ENCODE peak calls at places on chromosomes 12 and 14, in ten cellular contexts. One of them, this sample, is unnamed.

GRCh38 chr12:57775044-57775443 is 2.6 kb downstream of the EEF1AKMT3 start:
- DNase-seq in K562: no peak
- DNase-seq in substantia nigra: no peak
- DNase-seq in dorsolateral prefrontal cortex: no peak
- DNase-seq in tibial nerve: no peak
- DNase-seq in CD4-positive, alpha-beta T cell: no peak
- DNase-seq in suprapubic skin: no peak
- DNase-seq in prostate gland: no peak
- DNase-seq in SK-N-SH: no peak
- DNase-seq in left lung: no peak
- DNase-seq in this sample: no peak

GRCh38 chr14:95043732-95044462 is 113.4 kb downstream of the DICER1 start:
- DNase-seq in CD4-positive, alpha-beta T cell: peak; percentile 5
- DNase-seq in tibial nerve: no peak
- DNase-seq in SK-N-SH: no peak
- DNase-seq in suprapubic skin: peak; percentile 65
- DNase-seq in prostate gland: no peak
- DNase-seq in left lung: no peak
- DNase-seq in K562: no peak
- DNase-seq in substantia nigra: no peak
- DNase-seq in dorsolateral prefrontal cortex: peak; percentile 10
- DNase-seq in this sample: no peak

GRCh38 chr14:25846232-25846631 is 751.6 kb downstream of the NOVA1 start:
- DNase-seq in K562: no peak
- DNase-seq in prostate gland: no peak
- DNase-seq in SK-N-SH: no peak
- DNase-seq in dorsolateral prefrontal cortex: peak; percentile 48
- DNase-seq in CD4-positive, alpha-beta T cell: no peak
- DNase-seq in suprapubic skin: no peak
- DNase-seq in substantia nigra: no peak
- DNase-seq in left lung: no peak
- DNase-seq in tibial nerve: no peak
- DNase-seq in this sample: no peak

GRCh38 chr12:50246873-50247612 is 36.3 kb downstream of the LIMA1 start:
- DNase-seq in tibial nerve: peak; percentile 78
- DNase-seq in dorsolateral prefrontal cortex: no peak
- DNase-seq in SK-N-SH: no peak
- DNase-seq in suprapubic skin: no peak
- DNase-seq in substantia nigra: no peak
- DNase-seq in K562: peak; percentile 75
- DNase-seq in prostate gland: peak; percentile 28
- DNase-seq in left lung: no peak
- DNase-seq in CD4-positive, alpha-beta T cell: no peak
- DNase-seq in this sample: peak; percentile 94

GRCh38 chr12:91892081-91892855 is 253.4 kb downstream of the BTG1 start:
- DNase-seq in substantia nigra: no peak
- DNase-seq in prostate gland: no peak
- DNase-seq in tibial nerve: no peak
- DNase-seq in K562: no peak
- DNase-seq in dorsolateral prefrontal cortex: no peak
- DNase-seq in SK-N-SH: no peak
- DNase-seq in CD4-positive, alpha-beta T cell: no peak
- DNase-seq in left lung: no peak
- DNase-seq in suprapubic skin: no peak
- DNase-seq in this sample: no peak

GRCh38 chr12:102965281-102966155 is 8.0 kb downstream of the ASCL1 start:
- DNase-seq in suprapubic skin: no peak
- DNase-seq in tibial nerve: no peak
- DNase-seq in K562: no peak
- DNase-seq in left lung: peak; percentile 62
- DNase-seq in CD4-positive, alpha-beta T cell: no peak
- DNase-seq in prostate gland: no peak
- DNase-seq in substantia nigra: peak; percentile 56
- DNase-seq in dorsolateral prefrontal cortex: peak; percentile 63
- DNase-seq in SK-N-SH: peak; percentile 61
- DNase-seq in this sample: no peak

GRCh38 chr14:64149921-64150320 is 144.2 kb downstream of the ESR2 start:
- DNase-seq in SK-N-SH: no peak
- DNase-seq in tibial nerve: no peak
- DNase-seq in suprapubic skin: no peak
- DNase-seq in CD4-positive, alpha-beta T cell: no peak
- DNase-seq in left lung: no peak
- DNase-seq in K562: no peak
- DNase-seq in dorsolateral prefrontal cortex: no peak
- DNase-seq in prostate gland: no peak
- DNase-seq in substantia nigra: no peak
- DNase-seq in this sample: no peak

GRCh38 chr12:109518820-109519665 is 41.6 kb downstream of the UBE3B start:
- DNase-seq in tibial nerve: peak; percentile 46
- DNase-seq in CD4-positive, alpha-beta T cell: peak; percentile 56
- DNase-seq in prostate gland: peak; percentile 53
- DNase-seq in suprapubic skin: no peak
- DNase-seq in K562: peak; percentile 79
- DNase-seq in dorsolateral prefrontal cortex: no peak
- DNase-seq in SK-N-SH: peak; percentile 81
- DNase-seq in substantia nigra: peak; percentile 76
- DNase-seq in left lung: no peak
- DNase-seq in this sample: no peak

GRCh38 chr12:54294914-54295566 is 5.8 kb downstream of the NFE2 start:
- DNase-seq in suprapubic skin: no peak
- DNase-seq in SK-N-SH: no peak
- DNase-seq in tibial nerve: no peak
- DNase-seq in prostate gland: no peak
- DNase-seq in substantia nigra: no peak
- DNase-seq in left lung: no peak
- DNase-seq in dorsolateral prefrontal cortex: no peak
- DNase-seq in CD4-positive, alpha-beta T cell: no peak
- DNase-seq in K562: no peak
- DNase-seq in this sample: no peak

GRCh38 chr14:96722751-96723150 is 74.4 kb upstream of the VRK1 start:
- DNase-seq in prostate gland: no peak
- DNase-seq in CD4-positive, alpha-beta T cell: no peak
- DNase-seq in suprapubic skin: no peak
- DNase-seq in tibial nerve: no peak
- DNase-seq in substantia nigra: no peak
- DNase-seq in dorsolateral prefrontal cortex: no peak
- DNase-seq in left lung: no peak
- DNase-seq in SK-N-SH: no peak
- DNase-seq in K562: no peak
- DNase-seq in this sample: no peak

DNA sequence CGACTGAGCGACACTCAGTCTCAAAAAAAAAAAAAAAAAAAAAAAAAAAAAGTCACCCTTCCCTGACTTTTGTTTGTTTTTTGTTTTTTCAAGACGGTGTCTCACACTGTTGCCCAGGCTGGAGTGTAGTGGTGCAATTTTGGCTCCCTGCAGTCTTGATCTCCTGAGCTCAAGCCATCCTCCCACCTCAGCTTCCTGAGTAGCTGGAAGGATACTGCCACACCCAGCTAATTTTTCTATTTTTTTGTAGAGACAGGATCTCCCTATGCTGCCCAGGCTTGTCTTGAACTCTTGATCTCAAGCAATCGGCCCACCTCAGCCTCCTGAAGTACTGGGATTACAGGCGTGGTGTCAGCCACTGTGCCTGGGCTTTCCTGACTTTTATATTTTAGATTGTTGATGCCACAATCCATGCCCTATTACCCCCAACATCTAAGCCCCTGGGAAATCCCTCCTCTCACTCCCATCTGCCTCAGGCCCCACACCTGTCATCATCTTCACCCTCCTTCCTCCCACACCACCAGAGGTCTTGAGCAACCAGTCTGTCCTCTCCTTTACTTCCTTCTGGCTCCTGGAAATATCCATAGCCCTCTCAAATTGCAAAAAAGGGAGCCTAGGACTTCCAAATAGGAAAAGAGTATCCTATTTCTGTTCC is 7.8 kb downstream of the IKZF4 start:
- DNase-seq in CD4-positive, alpha-beta T cell: no peak
- DNase-seq in dorsolateral prefrontal cortex: no peak
- DNase-seq in left lung: no peak
- DNase-seq in suprapubic skin: no peak
- DNase-seq in K562: no peak
- DNase-seq in substantia nigra: no peak
- DNase-seq in SK-N-SH: no peak
- DNase-seq in tibial nerve: no peak
- DNase-seq in prostate gland: no peak
- DNase-seq in this sample: no peak
- H3K27ac ChIP-seq in CD4-positive, alpha-beta T cell: no peak overlapping the region
- H3K27ac ChIP-seq in dorsolateral prefrontal cortex: no peak overlapping the region
- H3K27ac ChIP-seq in left lung: peak overlapping the region; percentile 33
- H3K27ac ChIP-seq in suprapubic skin: peak overlapping the region; percentile 32
- H3K27ac ChIP-seq in K562: no peak overlapping the region
- H3K27ac ChIP-seq in substantia nigra: no peak overlapping the region
- H3K27ac ChIP-seq in SK-N-SH: peak overlapping the region; percentile 54
- H3K27ac ChIP-seq in tibial nerve: no peak overlapping the region
- H3K27ac ChIP-seq in prostate gland: peak overlapping the region; percentile 3
- H3K27ac ChIP-seq in this sample: peak overlapping the region; percentile 67

GRCh38 chr12:19499030-19499429 is 59.7 kb downstream of the AEBP2 start:
- DNase-seq in CD4-positive, alpha-beta T cell: no peak
- DNase-seq in prostate gland: no peak
- DNase-seq in suprapubic skin: no peak
- DNase-seq in K562: no peak
- DNase-seq in dorsolateral prefrontal cortex: no peak
- DNase-seq in left lung: no peak
- DNase-seq in tibial nerve: no peak
- DNase-seq in SK-N-SH: no peak
- DNase-seq in substantia nigra: no peak
- DNase-seq in this sample: no peak
- H3K27ac ChIP-seq in CD4-positive, alpha-beta T cell: no peak overlapping the region
- H3K27ac ChIP-seq in prostate gland: no peak overlapping the region
- H3K27ac ChIP-seq in suprapubic skin: no peak overlapping the region
- H3K27ac ChIP-seq in K562: no peak overlapping the region
- H3K27ac ChIP-seq in dorsolateral prefrontal cortex: no peak overlapping the region
- H3K27ac ChIP-seq in left lung: no peak overlapping the region
- H3K27ac ChIP-seq in tibial nerve: no peak overlapping the region
- H3K27ac ChIP-seq in SK-N-SH: no peak overlapping the region
- H3K27ac ChIP-seq in substantia nigra: no peak overlapping the region
- H3K27ac ChIP-seq in this sample: no peak overlapping the region

GRCh38 chr12:16607895-16608294 is 1.9 kb upstream of the LMO3 start:
- DNase-seq in suprapubic skin: no peak
- DNase-seq in K562: no peak
- DNase-seq in left lung: no peak
- DNase-seq in prostate gland: no peak
- DNase-seq in dorsolateral prefrontal cortex: no peak
- DNase-seq in CD4-positive, alpha-beta T cell: no peak
- DNase-seq in SK-N-SH: no peak
- DNase-seq in tibial nerve: no peak
- DNase-seq in substantia nigra: no peak
- DNase-seq in this sample: no peak
- H3K27ac ChIP-seq in suprapubic skin: no peak overlapping the region
- H3K27ac ChIP-seq in K562: no peak overlapping the region
- H3K27ac ChIP-seq in left lung: peak overlapping the region; percentile 67
- H3K27ac ChIP-seq in prostate gland: peak overlapping the region; percentile 24
- H3K27ac ChIP-seq in dorsolateral prefrontal cortex: peak overlapping the region; percentile 83
- H3K27ac ChIP-seq in CD4-positive, alpha-beta T cell: no peak overlapping the region
- H3K27ac ChIP-seq in SK-N-SH: no peak overlapping the region
- H3K27ac ChIP-seq in tibial nerve: peak overlapping the region; percentile 73
- H3K27ac ChIP-seq in substantia nigra: no peak overlapping the region
- H3K27ac ChIP-seq in this sample: no peak overlapping the region

DNA sequence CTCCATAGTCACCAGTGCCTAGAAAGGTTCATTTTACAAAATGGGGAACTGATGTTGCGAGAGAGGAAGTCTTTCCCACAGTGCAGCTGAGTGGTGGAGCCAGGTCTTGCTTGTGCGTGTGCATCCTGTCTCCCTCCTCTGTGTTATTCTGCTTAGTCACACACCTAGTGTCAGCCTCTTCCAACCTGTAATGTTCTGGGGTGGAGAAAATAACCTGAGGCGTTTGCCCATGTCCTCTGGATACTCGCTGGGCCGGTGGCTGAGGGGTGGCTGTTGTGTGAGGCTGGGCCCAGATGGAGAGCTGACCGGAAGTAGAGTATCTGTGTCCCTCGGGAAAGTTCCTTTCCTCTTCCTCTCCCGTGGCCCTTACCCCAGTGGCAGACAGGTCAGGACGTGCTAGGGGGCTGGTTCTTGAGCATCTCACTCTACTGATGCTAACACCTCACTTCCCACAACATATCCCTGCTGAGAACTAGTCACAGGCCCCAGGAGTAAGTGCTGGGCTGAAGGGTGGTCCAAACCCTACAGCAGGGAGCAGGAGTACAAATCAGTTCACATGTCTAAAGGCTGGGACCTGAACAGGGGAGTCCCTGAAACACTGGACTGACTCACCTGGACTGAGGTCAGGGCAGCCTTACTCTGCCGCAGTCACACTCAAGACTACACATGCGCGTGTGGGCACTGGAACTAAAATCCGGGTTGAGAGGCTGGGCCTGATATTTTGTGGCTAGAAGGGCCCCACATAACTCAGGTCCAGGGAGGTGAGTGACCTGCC is 7.0 kb downstream of the MLF2 start:
- DNase-seq in prostate gland: no peak
- DNase-seq in substantia nigra: no peak
- DNase-seq in CD4-positive, alpha-beta T cell: no peak
- DNase-seq in suprapubic skin: no peak
- DNase-seq in left lung: no peak
- DNase-seq in tibial nerve: no peak
- DNase-seq in SK-N-SH: no peak
- DNase-seq in K562: no peak
- DNase-seq in dorsolateral prefrontal cortex: no peak
- DNase-seq in this sample: peak; percentile 51
- H3K27ac ChIP-seq in prostate gland: no peak overlapping the region
- H3K27ac ChIP-seq in substantia nigra: no peak overlapping the region
- H3K27ac ChIP-seq in CD4-positive, alpha-beta T cell: peak overlapping the region; percentile 8
- H3K27ac ChIP-seq in suprapubic skin: peak overlapping the region; percentile 3
- H3K27ac ChIP-seq in left lung: peak overlapping the region; percentile 90
- H3K27ac ChIP-seq in tibial nerve: no peak overlapping the region
- H3K27ac ChIP-seq in SK-N-SH: no peak overlapping the region
- H3K27ac ChIP-seq in K562: peak overlapping the region; percentile 23
- H3K27ac ChIP-seq in dorsolateral prefrontal cortex: no peak overlapping the region
- H3K27ac ChIP-seq in this sample: peak overlapping the region; percentile 83

DNA sequence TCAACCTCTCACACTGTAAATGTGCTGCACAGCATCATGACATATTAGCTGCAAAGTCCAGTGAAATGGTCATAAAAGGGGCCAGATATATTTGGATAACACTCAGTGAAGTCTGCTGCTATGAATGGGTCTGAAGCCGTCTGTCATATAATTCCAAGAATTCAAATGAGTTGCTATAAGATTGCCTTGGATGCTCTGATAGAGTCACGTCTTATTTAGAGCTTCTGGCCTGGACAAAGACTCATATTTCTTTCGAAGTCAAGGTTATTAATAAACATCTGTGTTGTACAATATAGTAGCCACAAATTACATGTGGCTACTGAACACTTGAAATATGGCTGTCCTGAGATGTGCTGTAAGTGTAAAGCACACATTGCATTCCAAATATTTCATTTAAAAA is 54.4 kb upstream of the OVCH1 start:
- DNase-seq in prostate gland: no peak
- DNase-seq in tibial nerve: no peak
- DNase-seq in CD4-positive, alpha-beta T cell: no peak
- DNase-seq in left lung: no peak
- DNase-seq in substantia nigra: no peak
- DNase-seq in K562: no peak
- DNase-seq in suprapubic skin: no peak
- DNase-seq in SK-N-SH: no peak
- DNase-seq in dorsolateral prefrontal cortex: no peak
- DNase-seq in this sample: no peak
- H3K27ac ChIP-seq in prostate gland: no peak overlapping the region
- H3K27ac ChIP-seq in tibial nerve: no peak overlapping the region
- H3K27ac ChIP-seq in CD4-positive, alpha-beta T cell: no peak overlapping the region
- H3K27ac ChIP-seq in left lung: no peak overlapping the region
- H3K27ac ChIP-seq in substantia nigra: no peak overlapping the region
- H3K27ac ChIP-seq in K562: no peak overlapping the region
- H3K27ac ChIP-seq in suprapubic skin: no peak overlapping the region
- H3K27ac ChIP-seq in SK-N-SH: no peak overlapping the region
- H3K27ac ChIP-seq in dorsolateral prefrontal cortex: no peak overlapping the region
- H3K27ac ChIP-seq in this sample: no peak overlapping the region

This sample was measured in epithelial cell of prostate.